ENCODE peak calls at places on chromosomes 1 and 21, in eight cellular contexts. One of them, this sample, is unnamed.

GRCh38 chr21:29301703-29302102 is 3.0 kb downstream of the BACH1 start:
- DNase-seq in GM23248: peak; percentile 23
- DNase-seq in hepatocyte: no peak
- DNase-seq in HCT116: no peak
- DNase-seq in MM.1S: no peak
- DNase-seq in neural progenitor cell: no peak
- DNase-seq in PC-3: no peak
- DNase-seq in GM23338: no peak
- DNase-seq in this sample: no peak

GRCh38 chr1:219066098-219066497 is 107.6 kb upstream of the LYPLAL1 start:
- DNase-seq in GM23248: no peak
- DNase-seq in hepatocyte: no peak
- DNase-seq in HCT116: no peak
- DNase-seq in MM.1S: no peak
- DNase-seq in neural progenitor cell: no peak
- DNase-seq in PC-3: no peak
- DNase-seq in GM23338: no peak
- DNase-seq in this sample: no peak

GRCh38 chr1:17648457-17649145 is 106.5 kb upstream of the ACTL8 start:
- DNase-seq in GM23248: no peak
- DNase-seq in hepatocyte: no peak
- DNase-seq in HCT116: no peak
- DNase-seq in MM.1S: no peak
- DNase-seq in neural progenitor cell: no peak
- DNase-seq in PC-3: no peak
- DNase-seq in GM23338: no peak
- DNase-seq in this sample: no peak

GRCh38 chr1:171610385-171610784 is 11.7 kb upstream of the MYOCOS start:
- DNase-seq in GM23248: peak; percentile 77
- DNase-seq in hepatocyte: no peak
- DNase-seq in HCT116: no peak
- DNase-seq in MM.1S: no peak
- DNase-seq in neural progenitor cell: no peak
- DNase-seq in PC-3: no peak
- DNase-seq in GM23338: no peak
- DNase-seq in this sample: no peak

GRCh38 chr1:100219879-100220278 is 29.8 kb downstream of the DBT start:
- DNase-seq in GM23248: peak; percentile 19
- DNase-seq in hepatocyte: no peak
- DNase-seq in HCT116: no peak
- DNase-seq in MM.1S: no peak
- DNase-seq in neural progenitor cell: no peak
- DNase-seq in PC-3: peak; percentile 11
- DNase-seq in GM23338: no peak
- DNase-seq in this sample: no peak

GRCh38 chr1:199698222-199698621 is 329.3 kb upstream of the NR5A2 start:
- DNase-seq in GM23248: no peak
- DNase-seq in hepatocyte: no peak
- DNase-seq in HCT116: no peak
- DNase-seq in MM.1S: no peak
- DNase-seq in neural progenitor cell: no peak
- DNase-seq in PC-3: no peak
- DNase-seq in GM23338: no peak
- DNase-seq in this sample: no peak

GRCh38 chr1:91124989-91125417 is 103.2 kb upstream of the ZNF644 start:
- DNase-seq in GM23248: no peak
- DNase-seq in hepatocyte: peak; percentile 15
- DNase-seq in HCT116: no peak
- DNase-seq in MM.1S: peak; percentile 38
- DNase-seq in neural progenitor cell: peak; percentile 23
- DNase-seq in PC-3: no peak
- DNase-seq in GM23338: no peak
- DNase-seq in this sample: no peak

GRCh38 chr1:43300661-43301094 is at the start of gene TIE1:
- DNase-seq in GM23248: no peak
- DNase-seq in hepatocyte: no peak
- DNase-seq in HCT116: no peak
- DNase-seq in MM.1S: no peak
- DNase-seq in neural progenitor cell: no peak
- DNase-seq in PC-3: no peak
- DNase-seq in GM23338: no peak
- DNase-seq in this sample: no peak

GRCh38 chr1:2318294-2319278 is 72.8 kb downstream of the MORN1 start:
- DNase-seq in GM23248: no peak
- DNase-seq in hepatocyte: no peak
- DNase-seq in HCT116: no peak
- DNase-seq in MM.1S: no peak
- DNase-seq in neural progenitor cell: no peak
- DNase-seq in PC-3: no peak
- DNase-seq in GM23338: no peak
- DNase-seq in this sample: no peak

GRCh38 chr1:81549588-81550127 is 251.1 kb upstream of the ADGRL2 start:
- DNase-seq in GM23248: peak; percentile 67
- DNase-seq in hepatocyte: peak; percentile 48
- DNase-seq in HCT116: no peak
- DNase-seq in MM.1S: peak; percentile 73
- DNase-seq in neural progenitor cell: peak; percentile 52
- DNase-seq in PC-3: peak; percentile 74
- DNase-seq in GM23338: peak; percentile 79
- DNase-seq in this sample: peak; percentile 16

GRCh38 chr1:14987829-14988603 is 165.5 kb upstream of the TMEM51 start:
- DNase-seq in GM23248: peak; percentile 14
- DNase-seq in hepatocyte: peak; percentile 28
- DNase-seq in HCT116: no peak
- DNase-seq in MM.1S: no peak
- DNase-seq in neural progenitor cell: no peak
- DNase-seq in PC-3: no peak
- DNase-seq in GM23338: no peak
- DNase-seq in this sample: no peak

GRCh38 chr1:34163792-34164509 is 1.1 kb downstream of the CSMD2 start:
- DNase-seq in GM23248: peak; percentile 74
- DNase-seq in hepatocyte: peak; percentile 19
- DNase-seq in HCT116: no peak
- DNase-seq in MM.1S: peak; percentile 6
- DNase-seq in neural progenitor cell: peak; percentile 78
- DNase-seq in PC-3: no peak
- DNase-seq in GM23338: peak; percentile 72
- DNase-seq in this sample: no peak

GRCh38 chr21:33477066-33477465 is 2.7 kb downstream of the TMEM50B start:
- DNase-seq in GM23248: no peak
- DNase-seq in hepatocyte: no peak
- DNase-seq in HCT116: no peak
- DNase-seq in MM.1S: no peak
- DNase-seq in neural progenitor cell: no peak
- DNase-seq in PC-3: no peak
- DNase-seq in GM23338: no peak
- DNase-seq in this sample: no peak

GRCh38 chr1:66313446-66313845 is 220.5 kb upstream of the SGIP1 start:
- DNase-seq in GM23248: no peak
- DNase-seq in hepatocyte: no peak
- DNase-seq in HCT116: no peak
- DNase-seq in MM.1S: no peak
- DNase-seq in neural progenitor cell: no peak
- DNase-seq in PC-3: no peak
- DNase-seq in GM23338: no peak
- DNase-seq in this sample: no peak

GRCh38 chr1:89603651-89604413 is 29.1 kb upstream of the LRRC8C start:
- DNase-seq in GM23248: peak; percentile 77
- DNase-seq in hepatocyte: no peak
- DNase-seq in HCT116: no peak
- DNase-seq in MM.1S: no peak
- DNase-seq in neural progenitor cell: no peak
- DNase-seq in PC-3: peak; percentile 47
- DNase-seq in GM23338: no peak
- DNase-seq in this sample: no peak

GRCh38 chr1:12072741-12073140 is 9.6 kb downstream of the TNFRSF8 start:
- DNase-seq in GM23248: no peak
- DNase-seq in hepatocyte: no peak
- DNase-seq in HCT116: no peak
- DNase-seq in MM.1S: no peak
- DNase-seq in neural progenitor cell: no peak
- DNase-seq in PC-3: no peak
- DNase-seq in GM23338: no peak
- DNase-seq in this sample: no peak

GRCh38 chr1:5165747-5166146 is 511.3 kb downstream of the AJAP1 start:
- DNase-seq in GM23248: no peak
- DNase-seq in hepatocyte: no peak
- DNase-seq in HCT116: no peak
- DNase-seq in MM.1S: no peak
- DNase-seq in neural progenitor cell: no peak
- DNase-seq in PC-3: no peak
- DNase-seq in GM23338: no peak
- DNase-seq in this sample: no peak

GRCh38 chr1:63607322-63607721 is 14.1 kb downstream of the PGM1 start:
- DNase-seq in GM23248: no peak
- DNase-seq in hepatocyte: no peak
- DNase-seq in HCT116: no peak
- DNase-seq in MM.1S: no peak
- DNase-seq in neural progenitor cell: no peak
- DNase-seq in PC-3: no peak
- DNase-seq in GM23338: no peak
- DNase-seq in this sample: no peak

GRCh38 chr21:42039911-42040351 is 29.8 kb upstream of the ZBTB21 start:
- DNase-seq in GM23248: peak; percentile 52
- DNase-seq in hepatocyte: peak; percentile 76
- DNase-seq in HCT116: no peak
- DNase-seq in MM.1S: no peak
- DNase-seq in neural progenitor cell: peak; percentile 39
- DNase-seq in PC-3: no peak
- DNase-seq in GM23338: no peak
- DNase-seq in this sample: no peak

GRCh38 chr1:85577421-85578320 is 2.9 kb upstream of the CCN1 start:
- DNase-seq in GM23248: peak; percentile 92
- DNase-seq in hepatocyte: peak; percentile 65
- DNase-seq in HCT116: no peak
- DNase-seq in MM.1S: no peak
- DNase-seq in neural progenitor cell: peak; percentile 51
- DNase-seq in PC-3: no peak
- DNase-seq in GM23338: peak; percentile 52
- DNase-seq in this sample: no peak
- TF ChIP-seq EZH2phosphoT487 in GM23248: no peak
- TF ChIP-seq EZH2phosphoT487 in hepatocyte: no peak
- TF ChIP-seq EZH2phosphoT487 in HCT116: no peak
- TF ChIP-seq EZH2phosphoT487 in MM.1S: no peak
- TF ChIP-seq EZH2phosphoT487 in neural progenitor cell: no peak
- TF ChIP-seq EZH2phosphoT487 in PC-3: no peak
- TF ChIP-seq EZH2phosphoT487 in GM23338: no peak
- TF ChIP-seq EZH2phosphoT487 in this sample: no peak

GRCh38 chr1:24109686-24110475 is 2.1 kb downstream of the MYOM3 start:
- DNase-seq in GM23248: no peak
- DNase-seq in hepatocyte: no peak
- DNase-seq in HCT116: no peak
- DNase-seq in MM.1S: no peak
- DNase-seq in neural progenitor cell: no peak
- DNase-seq in PC-3: no peak
- DNase-seq in GM23338: no peak
- DNase-seq in this sample: no peak

GRCh38 chr1:24112381-24113169 is 640 bp upstream of the MYOM3 start:
- DNase-seq in GM23248: peak; percentile 92
- DNase-seq in hepatocyte: peak; percentile 88
- DNase-seq in HCT116: peak; percentile 18
- DNase-seq in MM.1S: peak; percentile 67
- DNase-seq in neural progenitor cell: peak; percentile 74
- DNase-seq in PC-3: peak; percentile 74
- DNase-seq in GM23338: peak; percentile 71
- DNase-seq in this sample: peak; percentile 50

GRCh38 chr1:24111264-24111997 is 504 bp downstream of the MYOM3 start:
- DNase-seq in GM23248: peak; percentile 63
- DNase-seq in hepatocyte: no peak
- DNase-seq in HCT116: no peak
- DNase-seq in MM.1S: no peak
- DNase-seq in neural progenitor cell: no peak
- DNase-seq in PC-3: no peak
- DNase-seq in GM23338: no peak
- DNase-seq in this sample: no peak

GRCh38 chr1:24110642-24111263 is 1.2 kb downstream of the MYOM3 start:
- DNase-seq in GM23248: peak; percentile 33
- DNase-seq in hepatocyte: no peak
- DNase-seq in HCT116: no peak
- DNase-seq in MM.1S: no peak
- DNase-seq in neural progenitor cell: peak; percentile 32
- DNase-seq in PC-3: no peak
- DNase-seq in GM23338: no peak
- DNase-seq in this sample: no peak

DNA sequence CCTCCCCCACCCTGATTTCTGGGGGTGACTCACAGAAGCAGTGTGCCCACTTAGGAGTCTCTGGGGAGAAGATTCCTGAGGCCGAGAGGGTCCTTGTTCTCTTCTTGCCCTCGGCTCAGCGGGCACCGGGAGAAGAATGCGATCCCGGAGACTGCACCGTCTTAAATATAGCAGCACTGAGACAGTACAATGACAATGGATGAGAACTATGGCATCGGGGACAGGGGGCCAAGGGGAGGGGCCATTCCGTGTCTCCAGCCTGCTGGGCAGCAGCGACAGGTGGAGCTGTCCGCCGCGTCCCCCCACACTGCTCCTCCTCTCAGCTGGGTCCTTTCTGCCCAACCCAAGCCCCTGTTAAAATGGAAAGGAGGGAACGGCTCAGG is at the start of gene MYOM3:
- DNase-seq in GM23248: peak; percentile 73
- DNase-seq in hepatocyte: no peak
- DNase-seq in HCT116: no peak
- DNase-seq in MM.1S: no peak
- DNase-seq in neural progenitor cell: peak; percentile 47
- DNase-seq in PC-3: no peak
- DNase-seq in GM23338: peak; percentile 34
- DNase-seq in this sample: no peak
- H3K4me3 ChIP-seq in GM23248: peak within 1 kb of the TSS; percentile 45
- H3K4me3 ChIP-seq in hepatocyte: no peak within 1 kb of the TSS
- H3K4me3 ChIP-seq in HCT116: no peak within 1 kb of the TSS
- H3K4me3 ChIP-seq in MM.1S: peak within 1 kb of the TSS; percentile 34
- H3K4me3 ChIP-seq in neural progenitor cell: peak within 1 kb of the TSS; percentile 26
- H3K4me3 ChIP-seq in PC-3: peak within 1 kb of the TSS; percentile 43
- H3K4me3 ChIP-seq in GM23338: no peak within 1 kb of the TSS
- H3K4me3 ChIP-seq in this sample: no peak within 1 kb of the TSS

GRCh38 chr1:23698466-23698865 is 6.9 kb downstream of the RPL11 start:
- DNase-seq in GM23248: no peak
- DNase-seq in hepatocyte: no peak
- DNase-seq in HCT116: no peak
- DNase-seq in MM.1S: no peak
- DNase-seq in neural progenitor cell: no peak
- DNase-seq in PC-3: no peak
- DNase-seq in GM23338: peak; percentile 13
- DNase-seq in this sample: no peak
- H4K20me1 ChIP-seq in GM23248: peaks cover 28% of the 10 kb centered on the region
- H4K20me1 ChIP-seq in hepatocyte: peaks cover 73% of the 10 kb centered on the region
- H4K20me1 ChIP-seq in HCT116: peaks cover 77% of the 10 kb centered on the region
- H4K20me1 ChIP-seq in MM.1S: peaks cover 57% of the 10 kb centered on the region
- H4K20me1 ChIP-seq in neural progenitor cell: peaks cover 98% of the 10 kb centered on the region
- H4K20me1 ChIP-seq in PC-3: peaks cover 82% of the 10 kb centered on the region
- H4K20me1 ChIP-seq in GM23338: peaks cover 81% of the 10 kb centered on the region
- H4K20me1 ChIP-seq in this sample: peaks cover 55% of the 10 kb centered on the region

DNA sequence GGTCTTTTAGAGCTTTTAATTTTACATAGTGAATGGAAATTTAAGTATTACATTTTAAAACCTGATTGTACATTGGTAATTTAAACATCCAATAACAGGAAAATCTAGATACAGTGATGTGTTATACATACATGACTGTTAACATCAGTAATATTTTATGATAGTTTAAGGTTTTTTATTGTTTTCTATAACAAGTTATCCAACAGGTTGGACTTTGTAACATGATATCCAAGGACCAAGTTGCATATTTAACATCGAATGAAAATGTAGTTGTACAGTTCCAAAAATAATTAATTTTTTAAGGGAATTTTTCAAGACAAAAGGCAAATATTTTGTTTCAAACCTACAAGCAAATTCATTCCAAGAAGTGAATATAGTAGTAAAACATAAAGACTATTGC is 14.3 kb downstream of the GLRX2 start:
- DNase-seq in GM23248: no peak
- DNase-seq in hepatocyte: no peak
- DNase-seq in HCT116: no peak
- DNase-seq in MM.1S: no peak
- DNase-seq in neural progenitor cell: no peak
- DNase-seq in PC-3: no peak
- DNase-seq in GM23338: no peak
- DNase-seq in this sample: no peak
- TF ChIP-seq EZH2phosphoT487 in GM23248: no peak
- TF ChIP-seq EZH2phosphoT487 in hepatocyte: no peak
- TF ChIP-seq EZH2phosphoT487 in HCT116: no peak
- TF ChIP-seq EZH2phosphoT487 in MM.1S: no peak
- TF ChIP-seq EZH2phosphoT487 in neural progenitor cell: no peak
- TF ChIP-seq EZH2phosphoT487 in PC-3: no peak
- TF ChIP-seq EZH2phosphoT487 in GM23338: no peak
- TF ChIP-seq EZH2phosphoT487 in this sample: no peak